ENCODE peak calls at places on chromosomes 7 and 10, in five cellular contexts. P, Y, O, C and F are unnamed samples.
A peak's percentile ranks its signal among the peaks of the same experiment; 100 is the strongest.

GRCh38 chr10:4506087-4506486 is 319.9 kb upstream of the AKR1E2 start:
- DNase-seq in C (no peak), P (no peak), O (no peak), Y (no peak), F (no peak)

GRCh38 chr10:124599588-124600050 is 138.0 kb downstream of the LHPP start:
- DNase-seq in P (no peak), Y (no peak), C (no peak), O (no peak), F (no peak)

GRCh38 chr10:121112618-121113384 is 261.6 kb downstream of the WDR11 start:
- DNase-seq in P (no peak), O (no peak), Y (no peak), C (no peak), F (no peak)

GRCh38 chr7:151702961-151703360 is 174.0 kb downstream of the PRKAG2 start:
- DNase-seq in O (no peak), Y (no peak), C (no peak), P (no peak), F (no peak)

GRCh38 chr7:1326511-1326785 is 93.8 kb downstream of the UNCX start:
- DNase-seq in P (no peak), C (no peak), Y (no peak), O (no peak), F (no peak)

GRCh38 chr7:25949672-25950487 is 202.1 kb upstream of the NFE2L3 start:
- DNase-seq in Y (no peak), P (no peak), C (no peak), O (no peak), F (no peak)

GRCh38 chr7:45267262-45267661 is 109.7 kb downstream of the RAMP3 start:
- DNase-seq in Y (no peak), O (no peak), C (no peak), P (no peak), F (no peak)

GRCh38 chr7:133904766-133905165 is 222.4 kb upstream of the LRGUK start:
- DNase-seq in O (no peak), Y (no peak), P (no peak), C (no peak), F (no peak)

GRCh38 chr7:143490719-143491306 is 13.1 kb downstream of the TAS2R41 start:
- DNase-seq in C (peak; percentile 16), P (no peak), Y (no peak), O (no peak), F (no peak)